ENCODE peak calls at places on chromosomes 5 and 9, in four cellular contexts. Y, P, S and C are unnamed samples.

GRCh38 chr9:107251756-107252322 is 31.2 kb upstream of the RAD23B start:
- DNase-seq in Y (no peak), P (no peak), S (no peak), C (no peak)

GRCh38 chr9:138105123-138105415 is 227.5 kb downstream of the CACNA1B start:
- DNase-seq in Y (no peak), P (no peak), S (no peak), C (no peak)

GRCh38 chr9:101398930-101399640 is 434 bp downstream of the ZNF189 start:
- DNase-seq in Y (peak), P (peak), S (no peak), C (peak)

GRCh38 chr5:132310141-132310834 is 16.1 kb downstream of the SLC22A4 start:
- DNase-seq in Y (no peak), P (peak), S (no peak), C (no peak)

GRCh38 chr5:61417851-61418250 is 85.8 kb downstream of the ZSWIM6 start:
- DNase-seq in Y (no peak), P (no peak), S (no peak), C (no peak)

GRCh38 chr5:79236970-79237734 is 1.2 kb downstream of the JMY start:
- DNase-seq in Y (no peak), P (peak), S (peak), C (peak)

GRCh38 chr9:116365056-116365471 is 211.5 kb downstream of the PAPPA start:
- DNase-seq in Y (no peak), P (peak), S (no peak), C (no peak)

GRCh38 chr5:122999947-123000563 is 36.5 kb downstream of the PPIC start:
- DNase-seq in Y (no peak), P (peak), S (peak), C (peak)

GRCh38 chr5:139745800-139746690 is 49.6 kb upstream of the PSD2 start:
- DNase-seq in Y (peak), P (peak), S (peak), C (peak)

GRCh38 chr5:66958126-66958983 is 238.2 kb downstream of the CD180 start:
- DNase-seq in Y (no peak), P (no peak), S (no peak), C (no peak)

DNA sequence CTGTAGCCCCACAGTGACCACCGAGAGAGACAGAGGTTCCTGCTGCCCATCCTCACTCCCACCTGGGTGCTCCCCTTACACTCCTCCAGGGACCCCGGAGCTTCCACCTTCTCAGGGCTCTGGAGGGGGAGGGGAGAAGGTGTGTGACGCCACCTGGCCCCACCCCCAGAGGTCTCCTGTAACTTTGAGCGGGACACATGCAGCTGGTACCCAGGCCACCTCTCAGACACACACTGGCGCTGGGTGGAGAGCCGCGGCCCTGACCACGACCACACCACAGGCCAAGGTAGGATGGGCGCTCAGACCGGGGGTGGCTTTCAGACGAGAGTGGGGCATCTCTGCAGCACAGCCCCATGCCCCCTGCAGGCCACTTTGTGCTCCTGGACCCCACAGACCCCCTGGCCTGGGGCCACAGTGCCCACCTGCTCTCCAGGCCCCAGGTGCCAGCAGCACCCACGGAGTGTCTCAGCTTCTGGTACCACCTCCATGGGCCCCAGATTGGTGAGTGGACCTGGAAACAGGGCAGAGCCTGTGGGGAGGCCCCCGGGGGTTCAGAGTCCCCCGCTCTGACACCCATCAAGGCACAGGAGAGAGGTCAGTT is 4.5 kb downstream of the MAMDC4 start:
- DNase-seq in Y (no peak), P (peak), S (peak), C (no peak)
- TF ChIP-seq CTCF in Y (no peak), P (no peak), S (no peak), C (no peak)

GRCh38 chr9:136282272-136282861 is 21.5 kb downstream of the CCDC187 start:
- DNase-seq in Y (no peak), P (peak), S (no peak), C (peak)
- TF ChIP-seq CTCF in Y (no peak), P (no peak), S (no peak), C (no peak)

DNA sequence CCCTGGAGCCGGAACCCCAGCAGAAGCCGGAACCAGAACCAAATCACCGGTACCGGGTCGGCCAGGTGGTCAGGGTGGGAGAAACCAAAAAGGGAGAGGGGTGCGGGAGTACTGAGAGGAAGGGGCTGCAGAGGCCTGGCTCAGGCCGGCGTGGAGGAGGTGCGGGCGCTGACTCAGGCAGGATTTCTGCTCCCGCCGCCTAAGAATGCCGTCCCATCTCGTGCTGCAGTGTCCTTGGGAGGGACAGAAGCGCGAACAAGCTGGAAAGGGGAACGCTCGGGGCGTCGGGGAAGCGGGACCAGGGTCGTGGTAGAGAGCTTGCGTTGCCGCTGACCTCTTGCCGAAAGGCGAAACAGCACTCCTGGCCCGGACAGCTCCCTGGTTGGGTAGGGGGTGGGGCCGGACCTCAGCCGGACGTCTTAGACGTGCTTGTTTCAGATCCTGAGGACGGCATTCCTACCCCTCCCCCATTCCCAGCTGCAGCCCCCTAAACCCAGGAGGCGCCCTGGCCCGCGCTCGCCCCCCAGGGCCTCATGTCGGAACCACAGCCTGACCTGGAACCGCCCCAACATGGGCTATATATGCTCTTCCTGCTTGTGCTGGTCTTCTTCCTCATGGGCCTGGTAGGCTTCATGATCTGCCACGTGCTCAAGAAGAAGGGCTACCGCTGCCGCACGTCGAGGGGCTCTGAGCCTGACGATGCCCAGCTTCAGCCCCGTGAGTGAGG is 1.1 kb downstream of the RELL2 start:
- DNase-seq in Y (no peak), P (peak), S (peak), C (peak)
- TF ChIP-seq CTCF in Y (peak), P (peak), S (peak), C (peak)

DNA sequence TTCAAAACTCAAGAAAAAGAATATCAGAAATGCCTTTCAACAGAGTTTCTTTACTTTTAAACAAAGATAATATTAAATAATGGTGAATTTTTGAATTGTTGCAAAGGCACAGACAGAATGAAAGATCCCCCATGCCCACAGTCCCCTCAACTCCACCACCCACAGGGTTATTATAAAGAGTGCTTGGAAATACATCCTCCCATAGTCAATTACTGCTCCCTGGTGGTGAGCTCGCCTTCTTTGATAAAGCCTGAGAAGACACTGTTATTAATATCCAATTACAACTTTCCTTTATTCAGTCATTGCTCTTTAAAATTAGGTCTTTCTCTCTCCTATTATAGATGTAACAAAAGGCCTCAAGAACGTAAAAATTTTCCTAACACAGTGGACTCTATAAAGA is 490.2 kb upstream of the RORB start:
- DNase-seq in Y (no peak), P (no peak), S (no peak), C (no peak)
- TF ChIP-seq CTCF in Y (no peak), P (no peak), S (no peak), C (no peak)

DNA sequence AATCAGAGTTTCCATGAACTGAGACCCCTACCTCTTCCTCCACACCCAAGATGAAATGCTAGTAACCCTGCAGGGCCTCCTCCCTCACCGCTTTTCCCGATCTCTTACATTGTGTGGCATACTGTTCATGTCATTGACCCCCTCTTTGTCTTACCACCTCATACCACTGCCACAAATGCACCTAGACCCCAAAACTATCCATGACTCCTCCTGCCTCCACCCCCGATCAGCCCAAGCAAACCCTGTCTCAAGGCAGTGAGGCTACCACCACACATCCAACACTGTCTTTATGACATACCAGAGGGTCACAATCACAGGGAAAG is 55.7 kb downstream of the PLAC8L1 start:
- DNase-seq in Y (no peak), P (no peak), S (no peak), C (no peak)
- TF ChIP-seq CTCF in Y (no peak), P (no peak), S (no peak), C (no peak)